ENCODE peak calls at places on chromosome 20, in ten cellular contexts. C is foreskin fibroblast, E is left ventricle myocardium inferior, R is AG04450, T is tibial nerve, V is sigmoid colon, K is testis, F is GM12865, Q is hepatocyte, P is dorsolateral prefrontal cortex. B is an unnamed sample.
A peak's percentile ranks its signal among the peaks of the same experiment; 100 is the strongest.

GRCh38 chr20:37516697-37517370 is 4.2 kb upstream of the NNAT start:
- DNase-seq in C (peak; percentile 68), E (no peak), R (peak; percentile 93), T (no peak), V (no peak), K (no peak), F (no peak), Q (peak; percentile 63), P (no peak), B (no peak)

GRCh38 chr20:38730167-38730988 is 6.1 kb downstream of the SLC32A1 start:
- DNase-seq in C (no peak), E (no peak), R (no peak), T (no peak), V (no peak), K (no peak), F (no peak), Q (no peak), P (no peak), B (no peak)

GRCh38 chr20:43539975-43540672 is 18.7 kb upstream of the SGK2 start:
- DNase-seq in C (no peak), E (no peak), R (no peak), T (no peak), V (no peak), K (no peak), F (no peak), Q (no peak), P (no peak), B (no peak)

GRCh38 chr20:3550857-3551256 is 80.0 kb downstream of the ATRN start:
- DNase-seq in C (no peak), E (no peak), R (no peak), T (no peak), V (no peak), K (no peak), F (no peak), Q (no peak), P (no peak), B (no peak)

GRCh38 chr20:3115190-3116107 is 30.9 kb upstream of the AVP start:
- DNase-seq in C (peak; percentile 72), E (no peak), R (peak; percentile 23), T (no peak), V (no peak), K (peak; percentile 38), F (peak; percentile 50), Q (peak; percentile 74), P (peak; percentile 65), B (peak; percentile 70)

GRCh38 chr20:57289401-57290177 is 23.1 kb upstream of the BMP7 start:
- DNase-seq in C (no peak), E (no peak), R (no peak), T (no peak), V (no peak), K (no peak), F (no peak), Q (no peak), P (no peak), B (no peak)

GRCh38 chr20:25196701-25197120 is 1.2 kb downstream of the ENTPD6 start:
- DNase-seq in C (no peak), E (no peak), R (no peak), T (no peak), V (no peak), K (no peak), F (no peak), Q (no peak), P (no peak), B (no peak)

GRCh38 chr20:5192570-5193431 is 66.0 kb downstream of the CDS2 start:
- DNase-seq in C (no peak), E (no peak), R (no peak), T (no peak), V (no peak), K (no peak), F (peak; percentile 44), Q (no peak), P (no peak), B (no peak)

GRCh38 chr20:41145821-41146620 is 8.7 kb downstream of the PLCG1 start:
- DNase-seq in C (no peak), E (peak; percentile 61), R (no peak), T (no peak), V (peak; percentile 74), K (peak; percentile 25), F (no peak), Q (no peak), P (peak; percentile 63), B (no peak)

GRCh38 chr20:5529331-5530142 is 212.8 kb upstream of the PROKR2 start:
- DNase-seq in C (peak; percentile 89), E (peak; percentile 83), R (peak; percentile 16), T (peak; percentile 85), V (peak; percentile 86), K (peak; percentile 89), F (peak; percentile 86), Q (peak; percentile 90), P (peak; percentile 86), B (peak; percentile 91)

GRCh38 chr20:57323034-57323433 is 6.6 kb upstream of the SPO11 start:
- DNase-seq in C (peak; percentile 43), E (no peak), R (no peak), T (no peak), V (no peak), K (peak; percentile 66), F (peak; percentile 53), Q (peak; percentile 71), P (no peak), B (no peak)

GRCh38 chr20:1802385-1803215 is 92.6 kb upstream of the SIRPA start:
- DNase-seq in C (peak; percentile 85), E (peak; percentile 65), R (no peak), T (peak; percentile 33), V (peak; percentile 80), K (peak; percentile 70), F (peak; percentile 52), Q (peak; percentile 86), P (peak; percentile 88), B (peak; percentile 45)

GRCh38 chr20:51735728-51736600 is 32.2 kb downstream of the ATP9A start:
- DNase-seq in C (no peak), E (no peak), R (no peak), T (no peak), V (no peak), K (peak; percentile 69), F (no peak), Q (no peak), P (no peak), B (no peak)

GRCh38 chr20:5024982-5025381 is 23.7 kb upstream of the SLC23A2 start:
- DNase-seq in C (peak; percentile 20), E (no peak), R (no peak), T (no peak), V (no peak), K (no peak), F (no peak), Q (no peak), P (no peak), B (no peak)

GRCh38 chr20:25054995-25055629 is 2.8 kb downstream of the ACSS1 start:
- DNase-seq in C (peak; percentile 67), E (no peak), R (no peak), T (no peak), V (peak; percentile 62), K (no peak), F (no peak), Q (no peak), P (no peak), B (no peak)

GRCh38 chr20:31842471-31843157 is 2.8 kb downstream of the FOXS1 start:
- DNase-seq in C (peak; percentile 65), E (peak; percentile 77), R (no peak), T (peak; percentile 36), V (peak; percentile 56), K (peak; percentile 67), F (no peak), Q (no peak), P (no peak), B (peak; percentile 59)

GRCh38 chr20:37539956-37540455 is 12.3 kb upstream of the BLCAP start:
- DNase-seq in C (no peak), E (no peak), R (no peak), T (no peak), V (no peak), K (no peak), F (no peak), Q (no peak), P (no peak), B (no peak)

GRCh38 chr20:33013701-33014326 is 6.3 kb downstream of the BPIFB2 start:
- DNase-seq in C (no peak), E (no peak), R (no peak), T (no peak), V (no peak), K (no peak), F (no peak), Q (no peak), P (no peak), B (no peak)
- TF ChIP-seq CTCF in C (no peak), E (no peak), R (no peak), T (no peak), V (no peak), K (no peak), F (no peak), Q (no peak), P (no peak), B (no peak)

GRCh38 chr20:63253438-63254236 is 626 bp downstream of the NKAIN4 start:
- DNase-seq in C (no peak), E (no peak), R (no peak), T (no peak), V (no peak), K (peak; percentile 50), F (no peak), Q (peak; percentile 55), P (no peak), B (no peak)
- H3K4me3 ChIP-seq in C (no peak overlapping the region), E (peak overlapping the region; percentile 55), R (peak overlapping the region; percentile 10), T (peak overlapping the region; percentile 55), V (peak overlapping the region; percentile 43), K (peak overlapping the region; percentile 57), F (no peak overlapping the region), Q (peak overlapping the region; percentile 29), P (peak overlapping the region; percentile 41), B (no peak overlapping the region)

GRCh38 chr20:33181482-33182093 is 13.6 kb downstream of the BPIFA2 start:
- DNase-seq in C (no peak), E (no peak), R (no peak), T (no peak), V (no peak), K (no peak), F (no peak), Q (no peak), P (no peak), B (no peak)
- TF ChIP-seq CTCF in C (no peak), E (no peak), R (no peak), T (no peak), V (no peak), K (no peak), F (no peak), Q (no peak), P (no peak), B (no peak)

DNA sequence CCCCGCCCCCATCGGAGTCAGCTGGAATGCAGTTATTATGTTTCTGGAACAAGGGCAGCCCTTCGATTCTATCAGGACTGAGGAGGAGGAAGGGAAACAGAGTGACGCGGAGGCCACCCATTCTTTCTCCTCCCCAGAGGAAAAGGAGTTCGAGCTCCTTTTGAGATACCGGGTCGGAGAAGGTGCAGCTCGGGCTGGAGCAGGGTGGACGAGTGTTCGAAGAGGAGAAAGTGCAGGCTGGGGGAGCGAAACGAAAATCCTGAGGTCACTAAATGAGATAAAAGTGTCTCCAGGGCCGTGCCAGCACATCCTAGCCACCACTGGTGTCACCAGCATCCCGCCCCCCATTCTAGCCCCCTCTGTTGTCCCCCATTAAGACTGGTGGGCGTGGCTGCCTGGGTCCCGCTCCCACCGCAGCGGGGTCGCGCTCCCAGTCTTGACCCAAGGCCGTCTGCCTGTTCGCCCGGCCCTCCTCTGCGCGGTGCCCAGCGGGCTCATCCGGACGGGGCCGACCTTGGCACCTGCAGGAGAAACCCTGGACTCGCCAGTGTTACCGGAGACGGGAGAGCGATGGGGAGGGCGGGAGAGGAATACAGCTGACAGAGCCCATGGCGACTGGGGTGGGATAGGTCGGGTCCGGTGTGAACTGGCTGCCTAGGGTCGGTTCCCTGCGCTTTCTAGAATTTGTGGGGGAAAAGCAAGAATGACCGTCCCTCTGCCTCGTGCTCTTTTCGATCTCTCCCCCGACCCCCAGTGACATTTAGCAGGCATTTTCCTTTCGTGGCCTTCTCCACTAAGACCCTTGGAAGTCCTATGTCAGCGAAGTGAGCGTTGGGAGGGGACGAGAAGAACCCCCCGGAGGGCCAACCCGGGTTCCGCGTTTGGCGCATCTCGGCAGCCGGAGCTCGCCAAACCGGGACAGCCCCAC is 16.2 kb downstream of the FOXA2 start:
- DNase-seq in C (no peak), E (no peak), R (no peak), T (no peak), V (no peak), K (no peak), F (no peak), Q (no peak), P (no peak), B (no peak)
- H3K4me3 ChIP-seq in C (no peak overlapping the region), E (no peak overlapping the region), R (no peak overlapping the region), T (no peak overlapping the region), V (no peak overlapping the region), K (peak overlapping the region; percentile 29), F (no peak overlapping the region), Q (no peak overlapping the region), P (no peak overlapping the region), B (no peak overlapping the region)

B was measured in BE2C.